ENCODE peak calls at places on chromosome 16, in four cellular contexts. Z is caudate nucleus; V is activated CD4-positive, alpha-beta T cell treated with anti-CD3 and anti-CD28 coated beads, Interleukin-2, amount 50 U/mL, for 48 hours; M is HL-60. T is an unnamed sample.

GRCh38 chr16:57606847-57607501 is 21.5 kb upstream of the ADGRG1 start:
- DNase-seq in V (no peak), M (no peak), Z (no peak), T (no peak)

GRCh38 chr16:70523013-70523620 is at the start of gene COG4:
- DNase-seq in Z (peak), V (peak), M (peak), T (peak)

GRCh38 chr16:3570420-3571062 is 6.7 kb downstream of the NLRC3 start:
- DNase-seq in M (no peak), V (no peak), Z (no peak), T (no peak)

GRCh38 chr16:51306116-51306515 is 155.0 kb upstream of the SALL1 start:
- DNase-seq in Z (no peak), V (no peak), M (no peak), T (peak)

GRCh38 chr16:52408197-52408845 is 138.6 kb downstream of the TOX3 start:
- DNase-seq in M (no peak), Z (no peak), V (no peak), T (no peak)

GRCh38 chr16:49181812-49182211 is 99.8 kb downstream of the CBLN1 start:
- DNase-seq in V (no peak), Z (no peak), M (no peak), T (no peak)

GRCh38 chr16:1920727-1921155 is 2.5 kb upstream of the HS3ST6 start:
- DNase-seq in V (no peak), Z (no peak), M (no peak), T (peak)

GRCh38 chr16:77143364-77143763 is 47.6 kb upstream of the MON1B start:
- DNase-seq in M (no peak), V (no peak), Z (no peak), T (no peak)

GRCh38 chr16:734208-734980 is 6.4 kb downstream of the CIAO3 start:
- DNase-seq in M (no peak), V (no peak), Z (peak), T (no peak)

GRCh38 chr16:88063201-88063773 is 112.1 kb downstream of the BANP start:
- DNase-seq in Z (peak), M (no peak), V (no peak), T (peak)

GRCh38 chr16:77744136-77744535 is 21.8 kb downstream of the NUDT7 start:
- DNase-seq in Z (no peak), M (no peak), V (no peak), T (no peak)

GRCh38 chr16:3549906-3550305 is 27.3 kb downstream of the NLRC3 start:
- DNase-seq in M (no peak), V (no peak), Z (no peak), T (peak)

GRCh38 chr16:64339052-64339770 is 782.7 kb downstream of the CDH11 start:
- DNase-seq in V (no peak), M (no peak), Z (no peak), T (peak)

GRCh38 chr16:89873109-89873821 is at the start of gene TCF25:
- DNase-seq in Z (peak), M (peak), V (peak), T (peak)

GRCh38 chr16:4532238-4532637 is 6.3 kb downstream of the CDIP1 start:
- DNase-seq in Z (no peak), V (no peak), M (no peak), T (no peak)

GRCh38 chr16:67236551-67237395 is 9.8 kb downstream of the TMEM208 start:
- DNase-seq in M (no peak), Z (peak), V (peak), T (peak)

GRCh38 chr16:57603110-57604024 is 25.1 kb upstream of the ADGRG1 start:
- DNase-seq in V (no peak), M (no peak), Z (no peak), T (no peak)

GRCh38 chr16:75061677-75062076 is 54.9 kb downstream of the LDHD start:
- DNase-seq in M (no peak), V (no peak), Z (no peak), T (no peak)

GRCh38 chr16:49598386-49599170 is 225.0 kb downstream of the C16orf78 start:
- DNase-seq in V (no peak), Z (no peak), M (no peak), T (no peak)

GRCh38 chr16:58511933-58512815 is 3.1 kb upstream of the SETD6 start:
- DNase-seq in V (peak), Z (peak), M (peak), T (peak)

GRCh38 chr16:24253192-24253591 is 2.9 kb upstream of the CACNG3 start:
- DNase-seq in M (peak), Z (peak), V (peak), T (peak)

GRCh38 chr16:54285414-54286066 is 1.0 kb downstream of the IRX3 start:
- DNase-seq in V (no peak), M (peak), Z (no peak), T (peak)

GRCh38 chr16:11082860-11083388 is 138.6 kb downstream of the CLEC16A start:
- DNase-seq in V (no peak), M (no peak), Z (no peak), T (no peak)

GRCh38 chr16:65624696-65625095 is 502.8 kb upstream of the CDH11 start:
- DNase-seq in Z (no peak), V (no peak), M (no peak), T (peak)

GRCh38 chr16:80583466-80583865 is 42.7 kb downstream of the DYNLRB2 start:
- DNase-seq in V (peak), Z (no peak), M (no peak), T (peak)

GRCh38 chr16:5836979-5837670 is 739.5 kb upstream of the EEF2KMT start:
- DNase-seq in V (no peak), M (no peak), Z (no peak), T (no peak)

GRCh38 chr16:85089485-85089884 is 22.8 kb downstream of the CIBAR2 start:
- DNase-seq in V (no peak), Z (no peak), M (no peak), T (no peak)

T was measured in AG20443.